ENCODE peak calls at places on chromosomes 7 and 10, in six cellular contexts. One of them, this sample, is unnamed.

GRCh38 chr7:94067047-94067446 is 62.9 kb upstream of the BET1 start:
- DNase-seq in activated effector memory CD4-positive, alpha-beta T cell treated with Interleukin-2 at 50 U/mL for 16 hours: no peak
- DNase-seq in epithelial cell of esophagus: peak; percentile 90
- DNase-seq in naive thymus-derived CD4-positive, alpha-beta T cell: no peak
- DNase-seq in tibial artery: no peak
- DNase-seq in NCI-H1694 treated with DMSO at 0.1 percent for 48 hours: no peak
- DNase-seq in this sample: no peak

GRCh38 chr10:91694170-91694794 is 61.4 kb upstream of the PPP1R3C start:
- DNase-seq in activated effector memory CD4-positive, alpha-beta T cell treated with Interleukin-2 at 50 U/mL for 16 hours: no peak
- DNase-seq in epithelial cell of esophagus: peak; percentile 74
- DNase-seq in naive thymus-derived CD4-positive, alpha-beta T cell: peak; percentile 14
- DNase-seq in tibial artery: no peak
- DNase-seq in NCI-H1694 treated with DMSO at 0.1 percent for 48 hours: peak; percentile 62
- DNase-seq in this sample: peak; percentile 3

GRCh38 chr10:1531883-1532597 is 205.3 kb downstream of the ADARB2 start:
- DNase-seq in activated effector memory CD4-positive, alpha-beta T cell treated with Interleukin-2 at 50 U/mL for 16 hours: no peak
- DNase-seq in epithelial cell of esophagus: no peak
- DNase-seq in naive thymus-derived CD4-positive, alpha-beta T cell: no peak
- DNase-seq in tibial artery: peak; percentile 1
- DNase-seq in NCI-H1694 treated with DMSO at 0.1 percent for 48 hours: no peak
- DNase-seq in this sample: no peak

GRCh38 chr10:121722665-121723064 is 124.4 kb upstream of the FGFR2 start:
- DNase-seq in activated effector memory CD4-positive, alpha-beta T cell treated with Interleukin-2 at 50 U/mL for 16 hours: no peak
- DNase-seq in epithelial cell of esophagus: peak; percentile 89
- DNase-seq in naive thymus-derived CD4-positive, alpha-beta T cell: no peak
- DNase-seq in tibial artery: no peak
- DNase-seq in NCI-H1694 treated with DMSO at 0.1 percent for 48 hours: no peak
- DNase-seq in this sample: no peak

GRCh38 chr10:60615551-60615950 is 162.7 kb upstream of the CDK1 start:
- DNase-seq in activated effector memory CD4-positive, alpha-beta T cell treated with Interleukin-2 at 50 U/mL for 16 hours: no peak
- DNase-seq in epithelial cell of esophagus: no peak
- DNase-seq in naive thymus-derived CD4-positive, alpha-beta T cell: no peak
- DNase-seq in tibial artery: no peak
- DNase-seq in NCI-H1694 treated with DMSO at 0.1 percent for 48 hours: no peak
- DNase-seq in this sample: no peak

GRCh38 chr7:44045226-44046014 is 918 bp downstream of the DBNL start:
- DNase-seq in activated effector memory CD4-positive, alpha-beta T cell treated with Interleukin-2 at 50 U/mL for 16 hours: no peak
- DNase-seq in epithelial cell of esophagus: peak; percentile 54
- DNase-seq in naive thymus-derived CD4-positive, alpha-beta T cell: peak; percentile 37
- DNase-seq in tibial artery: no peak
- DNase-seq in NCI-H1694 treated with DMSO at 0.1 percent for 48 hours: no peak
- DNase-seq in this sample: no peak

GRCh38 chr10:27710009-27710408 is 35.6 kb downstream of the MKX start:
- DNase-seq in activated effector memory CD4-positive, alpha-beta T cell treated with Interleukin-2 at 50 U/mL for 16 hours: no peak
- DNase-seq in epithelial cell of esophagus: no peak
- DNase-seq in naive thymus-derived CD4-positive, alpha-beta T cell: no peak
- DNase-seq in tibial artery: no peak
- DNase-seq in NCI-H1694 treated with DMSO at 0.1 percent for 48 hours: no peak
- DNase-seq in this sample: no peak

GRCh38 chr7:102326156-102326914 is 29.9 kb downstream of the SPDYE6 start:
- DNase-seq in activated effector memory CD4-positive, alpha-beta T cell treated with Interleukin-2 at 50 U/mL for 16 hours: no peak
- DNase-seq in epithelial cell of esophagus: no peak
- DNase-seq in naive thymus-derived CD4-positive, alpha-beta T cell: no peak
- DNase-seq in tibial artery: peak; percentile 15
- DNase-seq in NCI-H1694 treated with DMSO at 0.1 percent for 48 hours: no peak
- DNase-seq in this sample: no peak

GRCh38 chr10:24261627-24262026 is 52.7 kb downstream of the KIAA1217 start:
- DNase-seq in activated effector memory CD4-positive, alpha-beta T cell treated with Interleukin-2 at 50 U/mL for 16 hours: no peak
- DNase-seq in epithelial cell of esophagus: no peak
- DNase-seq in naive thymus-derived CD4-positive, alpha-beta T cell: no peak
- DNase-seq in tibial artery: no peak
- DNase-seq in NCI-H1694 treated with DMSO at 0.1 percent for 48 hours: no peak
- DNase-seq in this sample: no peak

GRCh38 chr10:21195149-21195731 is 298.1 kb upstream of the NEBL start:
- DNase-seq in activated effector memory CD4-positive, alpha-beta T cell treated with Interleukin-2 at 50 U/mL for 16 hours: no peak
- DNase-seq in epithelial cell of esophagus: peak; percentile 81
- DNase-seq in naive thymus-derived CD4-positive, alpha-beta T cell: no peak
- DNase-seq in tibial artery: no peak
- DNase-seq in NCI-H1694 treated with DMSO at 0.1 percent for 48 hours: no peak
- DNase-seq in this sample: peak; percentile 12

GRCh38 chr7:29569648-29570047 is 6.0 kb downstream of the PRR15 start:
- DNase-seq in activated effector memory CD4-positive, alpha-beta T cell treated with Interleukin-2 at 50 U/mL for 16 hours: no peak
- DNase-seq in epithelial cell of esophagus: peak; percentile 61
- DNase-seq in naive thymus-derived CD4-positive, alpha-beta T cell: no peak
- DNase-seq in tibial artery: no peak
- DNase-seq in NCI-H1694 treated with DMSO at 0.1 percent for 48 hours: no peak
- DNase-seq in this sample: peak; percentile 47

GRCh38 chr7:71132521-71133231 is 732 bp downstream of the GALNT17 start:
- DNase-seq in activated effector memory CD4-positive, alpha-beta T cell treated with Interleukin-2 at 50 U/mL for 16 hours: no peak
- DNase-seq in epithelial cell of esophagus: no peak
- DNase-seq in naive thymus-derived CD4-positive, alpha-beta T cell: no peak
- DNase-seq in tibial artery: peak; percentile 70
- DNase-seq in NCI-H1694 treated with DMSO at 0.1 percent for 48 hours: no peak
- DNase-seq in this sample: no peak

GRCh38 chr10:99659868-99660366 is 608 bp downstream of the ENTPD7 start:
- DNase-seq in activated effector memory CD4-positive, alpha-beta T cell treated with Interleukin-2 at 50 U/mL for 16 hours: no peak
- DNase-seq in epithelial cell of esophagus: peak; percentile 28
- DNase-seq in naive thymus-derived CD4-positive, alpha-beta T cell: no peak
- DNase-seq in tibial artery: no peak
- DNase-seq in NCI-H1694 treated with DMSO at 0.1 percent for 48 hours: no peak
- DNase-seq in this sample: peak; percentile 5

GRCh38 chr10:51685768-51686167 is 13.6 kb downstream of the CSTF2T start:
- DNase-seq in activated effector memory CD4-positive, alpha-beta T cell treated with Interleukin-2 at 50 U/mL for 16 hours: no peak
- DNase-seq in epithelial cell of esophagus: peak; percentile 38
- DNase-seq in naive thymus-derived CD4-positive, alpha-beta T cell: no peak
- DNase-seq in tibial artery: no peak
- DNase-seq in NCI-H1694 treated with DMSO at 0.1 percent for 48 hours: no peak
- DNase-seq in this sample: no peak

GRCh38 chr10:98170249-98171117 is 36.0 kb downstream of the R3HCC1L start:
- DNase-seq in activated effector memory CD4-positive, alpha-beta T cell treated with Interleukin-2 at 50 U/mL for 16 hours: no peak
- DNase-seq in epithelial cell of esophagus: peak; percentile 69
- DNase-seq in naive thymus-derived CD4-positive, alpha-beta T cell: no peak
- DNase-seq in tibial artery: no peak
- DNase-seq in NCI-H1694 treated with DMSO at 0.1 percent for 48 hours: peak; percentile 21
- DNase-seq in this sample: no peak

GRCh38 chr7:55017841-55018240 is 976 bp upstream of the EGFR start:
- DNase-seq in activated effector memory CD4-positive, alpha-beta T cell treated with Interleukin-2 at 50 U/mL for 16 hours: no peak
- DNase-seq in epithelial cell of esophagus: no peak
- DNase-seq in naive thymus-derived CD4-positive, alpha-beta T cell: no peak
- DNase-seq in tibial artery: no peak
- DNase-seq in NCI-H1694 treated with DMSO at 0.1 percent for 48 hours: no peak
- DNase-seq in this sample: no peak

GRCh38 chr7:137970263-137970975 is 31.5 kb downstream of the CREB3L2 start:
- DNase-seq in activated effector memory CD4-positive, alpha-beta T cell treated with Interleukin-2 at 50 U/mL for 16 hours: no peak
- DNase-seq in epithelial cell of esophagus: peak; percentile 58
- DNase-seq in naive thymus-derived CD4-positive, alpha-beta T cell: no peak
- DNase-seq in tibial artery: peak; percentile 83
- DNase-seq in NCI-H1694 treated with DMSO at 0.1 percent for 48 hours: no peak
- DNase-seq in this sample: no peak

GRCh38 chr7:2295936-2296620 is 18.2 kb downstream of the SNX8 start:
- DNase-seq in activated effector memory CD4-positive, alpha-beta T cell treated with Interleukin-2 at 50 U/mL for 16 hours: no peak
- DNase-seq in epithelial cell of esophagus: no peak
- DNase-seq in naive thymus-derived CD4-positive, alpha-beta T cell: no peak
- DNase-seq in tibial artery: no peak
- DNase-seq in NCI-H1694 treated with DMSO at 0.1 percent for 48 hours: no peak
- DNase-seq in this sample: no peak

GRCh38 chr10:67666416-67667043 is 29.5 kb downstream of the CTNNA3 start:
- DNase-seq in activated effector memory CD4-positive, alpha-beta T cell treated with Interleukin-2 at 50 U/mL for 16 hours: no peak
- DNase-seq in epithelial cell of esophagus: peak; percentile 24
- DNase-seq in naive thymus-derived CD4-positive, alpha-beta T cell: peak; percentile 14
- DNase-seq in tibial artery: no peak
- DNase-seq in NCI-H1694 treated with DMSO at 0.1 percent for 48 hours: no peak
- DNase-seq in this sample: no peak

GRCh38 chr7:158987691-158988090 is 131.3 kb downstream of the DYNC2I1 start:
- DNase-seq in activated effector memory CD4-positive, alpha-beta T cell treated with Interleukin-2 at 50 U/mL for 16 hours: no peak
- DNase-seq in epithelial cell of esophagus: no peak
- DNase-seq in naive thymus-derived CD4-positive, alpha-beta T cell: no peak
- DNase-seq in tibial artery: no peak
- DNase-seq in NCI-H1694 treated with DMSO at 0.1 percent for 48 hours: no peak
- DNase-seq in this sample: no peak

GRCh38 chr7:42734568-42734967 is 177.3 kb downstream of the C7orf25 start:
- DNase-seq in activated effector memory CD4-positive, alpha-beta T cell treated with Interleukin-2 at 50 U/mL for 16 hours: no peak
- DNase-seq in epithelial cell of esophagus: no peak
- DNase-seq in naive thymus-derived CD4-positive, alpha-beta T cell: no peak
- DNase-seq in tibial artery: no peak
- DNase-seq in NCI-H1694 treated with DMSO at 0.1 percent for 48 hours: no peak
- DNase-seq in this sample: no peak

GRCh38 chr7:111086532-111086931 is 4.4 kb upstream of the LRRN3 start:
- DNase-seq in activated effector memory CD4-positive, alpha-beta T cell treated with Interleukin-2 at 50 U/mL for 16 hours: no peak
- DNase-seq in epithelial cell of esophagus: no peak
- DNase-seq in naive thymus-derived CD4-positive, alpha-beta T cell: no peak
- DNase-seq in tibial artery: no peak
- DNase-seq in NCI-H1694 treated with DMSO at 0.1 percent for 48 hours: no peak
- DNase-seq in this sample: no peak

GRCh38 chr10:92691042-92691590 is 1.4 kb downstream of the HHEX start:
- DNase-seq in activated effector memory CD4-positive, alpha-beta T cell treated with Interleukin-2 at 50 U/mL for 16 hours: no peak
- DNase-seq in epithelial cell of esophagus: no peak
- DNase-seq in naive thymus-derived CD4-positive, alpha-beta T cell: no peak
- DNase-seq in tibial artery: no peak
- DNase-seq in NCI-H1694 treated with DMSO at 0.1 percent for 48 hours: no peak
- DNase-seq in this sample: no peak

GRCh38 chr10:47457528-47457820 is 26.4 kb downstream of the ANXA8 start:
- DNase-seq in activated effector memory CD4-positive, alpha-beta T cell treated with Interleukin-2 at 50 U/mL for 16 hours: no peak
- DNase-seq in epithelial cell of esophagus: no peak
- DNase-seq in naive thymus-derived CD4-positive, alpha-beta T cell: no peak
- DNase-seq in tibial artery: no peak
- DNase-seq in NCI-H1694 treated with DMSO at 0.1 percent for 48 hours: no peak
- DNase-seq in this sample: no peak

This sample was measured in NCI-H345.